ENCODE peak calls at places on chromosome 7, in five cellular contexts. O, I, K, A and S are unnamed samples. For H3K27me3, the result is how much of the 10 kb centered on the place peaks cover.

GRCh38 chr7:105205592-105206211 is 183.0 kb downstream of the SRPK2 start:
- DNase-seq in I (no peak), K (no peak), A (no peak), O (no peak), S (no peak)

GRCh38 chr7:29877196-29877595 is 70.9 kb downstream of the WIPF3 start:
- DNase-seq in K (no peak), A (no peak), I (peak), O (no peak), S (no peak)

GRCh38 chr7:136009488-136010079 is 32.4 kb upstream of the MTPN start:
- DNase-seq in K (peak), I (peak), A (no peak), O (peak), S (peak)

GRCh38 chr7:12827920-12828319 is 140.5 kb downstream of the ARL4A start:
- DNase-seq in K (no peak), I (no peak), O (no peak), A (no peak), S (no peak)

GRCh38 chr7:93516834-93517233 is 57.7 kb downstream of the CALCR start:
- DNase-seq in I (no peak), A (no peak), O (no peak), K (no peak), S (no peak)

GRCh38 chr7:23373151-23374004 is 74.2 kb downstream of the MALSU1 start:
- DNase-seq in I (no peak), O (no peak), A (peak), K (no peak), S (no peak)

GRCh38 chr7:2810682-2811471 is 33.2 kb downstream of the GNA12 start:
- DNase-seq in I (no peak), K (no peak), A (no peak), O (no peak), S (no peak)

GRCh38 chr7:152424348-152425108 is 11.3 kb downstream of the KMT2C start:
- DNase-seq in A (no peak), O (no peak), K (no peak), I (no peak), S (no peak)

GRCh38 chr7:23106491-23106800 is 861 bp downstream of the KLHL7 start:
- DNase-seq in I (no peak), A (no peak), O (no peak), K (no peak), S (no peak)

GRCh38 chr7:80133361-80134104 is 1.1 kb upstream of the GNAI1 start:
- DNase-seq in O (no peak), A (no peak), I (peak), K (no peak), S (no peak)

GRCh38 chr7:130632111-130632510 is 36.4 kb downstream of the COPG2 start:
- DNase-seq in O (peak), A (no peak), K (no peak), I (peak), S (no peak)

GRCh38 chr7:24700446-24701044 is 56.7 kb downstream of the GSDME start:
- DNase-seq in I (no peak), K (no peak), A (no peak), O (no peak), S (no peak)

GRCh38 chr7:70717553-70718248 is 414.2 kb upstream of the GALNT17 start:
- DNase-seq in A (no peak), O (no peak), K (no peak), I (no peak), S (no peak)

GRCh38 chr7:116443101-116443523 is 56.4 kb upstream of the CAV2 start:
- DNase-seq in A (no peak), I (peak), K (no peak), O (peak), S (no peak)

GRCh38 chr7:142018154-142018553 is 22.5 kb downstream of the MGAM start:
- DNase-seq in O (no peak), A (no peak), I (no peak), K (no peak), S (no peak)

GRCh38 chr7:117251687-117252086 is 71.2 kb downstream of the WNT2 start:
- DNase-seq in K (no peak), O (no peak), I (no peak), A (peak), S (no peak)

GRCh38 chr7:23530355-23530754 is 1.4 kb downstream of the TRA2A start:
- DNase-seq in A (no peak), O (no peak), K (no peak), I (peak), S (peak)

GRCh38 chr7:129975309-129975708 is 22.5 kb upstream of the UBE2H start:
- DNase-seq in I (no peak), K (no peak), A (no peak), O (no peak), S (no peak)

GRCh38 chr7:55411844-55412243 is 46.7 kb downstream of the LANCL2 start:
- DNase-seq in O (no peak), A (no peak), I (no peak), K (no peak), S (no peak)

GRCh38 chr7:64774204-64774842 is 19.9 kb upstream of the ZNF138 start:
- DNase-seq in O (no peak), K (no peak), A (no peak), I (no peak), S (no peak)

GRCh38 chr7:13628231-13629001 is 361.1 kb downstream of the ETV1 start:
- DNase-seq in A (no peak), K (no peak), I (no peak), O (no peak), S (no peak)

GRCh38 chr7:41147651-41148360 is 555.1 kb downstream of the INHBA start:
- DNase-seq in O (no peak), I (no peak), K (no peak), A (no peak), S (no peak)

GRCh38 chr7:129767120-129768011 is 155.8 kb downstream of the NRF1 start:
- DNase-seq in A (no peak), I (no peak), K (no peak), O (no peak), S (no peak)

GRCh38 chr7:44867073-44867990 is 18.0 kb downstream of the PURB start:
- DNase-seq in O (peak), A (no peak), K (peak), I (peak), S (no peak)

DNA sequence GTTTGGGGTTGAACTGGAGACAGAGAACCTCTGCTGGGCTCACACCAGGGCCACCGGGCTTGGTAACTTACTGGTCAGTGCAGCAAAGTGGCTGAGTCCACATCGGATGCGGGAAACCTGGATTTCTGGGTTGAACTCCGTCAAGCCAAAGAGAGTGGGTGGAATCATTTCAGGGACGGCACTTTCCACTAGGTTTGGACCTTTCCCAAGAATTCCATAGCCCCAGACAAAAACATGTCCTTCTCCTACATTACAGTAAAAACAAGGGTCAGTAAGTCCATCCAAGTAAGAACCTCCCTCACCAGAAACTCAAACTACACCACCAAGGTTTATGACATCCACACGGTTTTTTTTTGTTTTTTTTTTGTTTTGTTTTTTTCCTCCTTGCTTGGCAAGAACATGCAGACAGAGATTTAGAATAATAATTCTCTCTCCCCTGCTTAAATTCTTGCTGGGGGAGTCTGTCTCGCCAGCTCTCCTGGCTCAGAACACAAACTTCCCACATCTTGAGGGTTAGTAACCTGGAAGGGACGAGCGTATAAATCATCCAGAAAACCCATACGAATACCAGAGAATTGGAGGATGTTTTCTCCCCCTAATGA is 17.7 kb downstream of the RCC1L start:
- DNase-seq in K (no peak), A (no peak), I (no peak), O (no peak), S (no peak)
- H3K9ac ChIP-seq in K (no peak), A (no peak), I (no peak), O (no peak), S (no peak)

GRCh38 chr7:4209126-4209525 is 473.0 kb upstream of the FOXK1 start:
- DNase-seq in K (no peak), A (no peak), O (no peak), I (no peak), S (no peak)
- H3K27me3 ChIP-seq in K (half or more), A (under half), O (under half), I (under half), S (under half)

GRCh38 chr7:137408096-137408495 is 64.6 kb upstream of the PTN start:
- DNase-seq in A (no peak), K (no peak), O (no peak), I (no peak), S (no peak)
- TF ChIP-seq ZNF274 in A (no peak), K (no peak), O (no peak), I (no peak), S (no peak)

DNA sequence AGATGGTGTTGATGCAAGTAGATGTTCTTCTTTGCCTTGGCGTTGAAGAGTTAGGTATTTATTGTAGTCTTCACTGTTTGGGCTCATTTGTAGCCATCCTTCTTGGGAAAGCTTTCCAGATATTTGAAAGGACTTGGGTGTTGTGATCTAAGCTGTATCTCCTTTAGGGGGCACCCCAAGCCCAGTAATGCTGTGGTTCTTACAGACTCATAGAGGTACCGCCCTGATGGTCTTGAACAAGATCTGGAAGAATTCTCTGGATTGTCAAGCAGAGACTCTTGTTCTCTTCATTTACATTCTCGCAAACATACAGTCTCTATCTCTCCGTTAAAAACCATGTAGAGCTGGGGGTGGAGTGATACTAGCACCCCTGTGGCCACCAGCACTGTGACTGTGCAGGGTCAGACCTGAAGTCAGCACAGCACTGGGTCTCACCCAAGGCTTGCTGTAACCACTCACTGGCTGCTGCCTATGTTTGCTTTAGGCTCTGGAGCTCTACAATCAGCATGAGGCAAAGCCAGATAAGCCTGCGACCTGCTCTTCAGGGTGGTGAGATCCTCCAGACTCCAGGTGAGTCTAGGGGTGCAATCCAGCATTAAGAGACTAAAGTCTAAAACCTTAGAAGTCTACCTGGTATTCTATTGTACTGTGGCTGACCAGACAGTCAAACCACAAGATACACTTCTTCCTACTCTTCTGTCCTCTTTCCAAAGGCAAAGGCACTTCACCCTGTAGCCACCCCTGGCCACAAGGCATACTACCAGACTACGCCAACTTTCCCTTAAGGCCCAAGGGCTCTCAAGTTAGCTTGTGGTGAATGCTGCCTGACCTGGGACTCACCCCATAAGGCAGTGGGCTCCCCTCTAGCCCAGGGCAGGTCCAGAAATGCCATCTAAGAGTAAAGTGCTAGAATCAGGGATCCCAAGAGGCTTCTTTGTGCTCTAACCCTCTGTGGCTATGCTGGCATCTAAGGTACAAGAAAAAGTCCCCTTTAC is 209.7 kb upstream of the TMEM196 start:
- DNase-seq in I (peak), O (peak), A (peak), K (no peak), S (peak)
- H3K9ac ChIP-seq in I (no peak), O (no peak), A (no peak), K (no peak), S (no peak)

GRCh38 chr7:100603697-100604077 is 1.5 kb downstream of the PCOLCE start:
- DNase-seq in I (no peak), O (no peak), K (no peak), A (no peak), S (no peak)

GRCh38 chr7:100606313-100606712 is 4.2 kb downstream of the PCOLCE start:
- DNase-seq in A (no peak), K (no peak), O (no peak), I (no peak), S (no peak)

GRCh38 chr7:100604976-100605911 is 3.1 kb downstream of the PCOLCE start:
- DNase-seq in A (no peak), O (no peak), K (peak), I (no peak), S (no peak)

GRCh38 chr7:100604078-100604975 is 2.2 kb downstream of the PCOLCE start:
- DNase-seq in I (no peak), O (no peak), K (peak), A (no peak), S (no peak)

DNA sequence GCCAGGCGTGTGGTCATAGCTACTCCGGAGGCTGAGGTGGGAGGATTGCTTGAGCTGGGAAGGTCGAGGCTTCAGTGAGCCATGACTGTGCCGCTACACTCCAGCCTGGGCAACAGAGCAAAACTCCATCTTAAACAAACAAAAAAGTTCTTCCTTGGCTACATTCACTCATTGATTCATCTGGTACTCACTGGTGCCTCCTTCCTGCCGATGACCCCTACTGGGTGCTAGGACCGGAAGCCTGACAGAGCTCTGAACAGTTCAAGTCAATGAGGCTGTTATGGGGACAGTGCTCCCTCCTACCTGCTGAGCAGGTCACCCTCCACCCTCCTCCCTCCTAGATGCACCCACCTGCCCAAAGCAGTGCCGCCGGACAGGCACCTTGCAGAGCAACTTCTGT is 4.9 kb downstream of the PCOLCE start:
- DNase-seq in K (no peak), A (no peak), I (no peak), O (no peak), S (no peak)
- H3K27me3 ChIP-seq in K (under half), A (under half), I (under half), O (under half), S (under half)

GRCh38 chr7:27168265-27168947 is 3.1 kb upstream of the HOXA9 start:
- DNase-seq in I (no peak), K (no peak), A (no peak), O (no peak), S (no peak)
- TF ChIP-seq ZNF274 in I (no peak), K (no peak), A (no peak), O (no peak), S (no peak)

DNA sequence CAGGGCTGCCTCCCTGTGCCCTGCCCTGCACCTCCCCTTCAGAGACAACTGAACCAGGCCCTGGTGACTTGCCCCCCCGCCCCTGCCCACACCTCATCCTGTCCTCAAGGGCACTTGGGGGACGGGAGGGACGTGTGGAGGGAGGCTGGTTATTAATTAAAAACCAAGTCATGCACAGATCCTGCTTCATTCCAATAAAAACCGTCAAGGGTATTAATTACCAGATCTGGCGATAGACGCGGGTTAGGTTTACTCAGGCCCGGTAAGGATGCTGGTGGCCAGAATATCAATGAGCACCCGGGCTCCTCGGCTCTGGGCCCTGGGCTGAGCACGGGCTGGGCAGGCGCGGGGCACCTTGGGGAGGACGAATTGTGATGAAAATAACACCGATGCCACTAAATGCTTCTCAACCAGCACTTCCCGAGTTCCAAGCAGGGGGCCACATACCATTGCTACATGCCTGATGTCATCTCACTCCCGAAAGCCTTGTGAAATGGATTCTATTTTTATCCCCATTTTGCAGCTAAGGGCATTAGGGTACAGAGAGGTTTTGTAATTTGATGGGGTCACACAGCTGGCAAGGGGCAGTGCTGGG is 24.5 kb upstream of the GTF2IRD1 start:
- DNase-seq in K (no peak), A (no peak), O (no peak), I (no peak), S (peak)
- H3K9ac ChIP-seq in K (no peak), A (no peak), O (no peak), I (no peak), S (no peak)

GRCh38 chr7:151152935-151153513 is 14.5 kb downstream of the GBX1 start:
- DNase-seq in K (no peak), O (no peak), A (no peak), I (no peak), S (no peak)
- H3K27me3 ChIP-seq in K (half or more), O (under half), A (under half), I (under half), S (under half)